ENCODE peak calls at places on chromosomes 16 and 17, in nine cellular contexts. P is psoas muscle, V is stomach, X is ascending aorta, B is mammary epithelial cell, D is body of pancreas, J is lower leg skin, N is heart left ventricle, T is transverse colon. M is an unnamed sample.

GRCh38 chr16:48537909-48538745 is 71.9 kb downstream of the N4BP1 start:
- DNase-seq in P (peak; percentile 67), V (no peak), X (no peak), B (no peak), D (no peak), J (no peak), N (no peak), T (peak; percentile 54), M (peak; percentile 60)

GRCh38 chr16:2194852-2195315 is 1.5 kb downstream of the CASKIN1 start:
- DNase-seq in P (no peak), V (peak; percentile 74), X (no peak), B (peak; percentile 54), D (peak; percentile 71), J (no peak), N (no peak), T (peak; percentile 67), M (peak; percentile 35)

GRCh38 chr17:66753126-66753920 is 81.6 kb upstream of the CACNG5 start:
- DNase-seq in P (no peak), V (no peak), X (no peak), B (no peak), D (no peak), J (peak; percentile 32), N (no peak), T (no peak), M (no peak)

GRCh38 chr16:50548659-50549560 is 714 bp downstream of the NKD1 start:
- DNase-seq in P (no peak), V (peak; percentile 38), X (no peak), B (peak; percentile 18), D (peak; percentile 19), J (no peak), N (no peak), T (no peak), M (no peak)

GRCh38 chr16:11359370-11359769 is 14.1 kb downstream of the RMI2 start:
- DNase-seq in P (peak; percentile 33), V (no peak), X (no peak), B (peak; percentile 77), D (peak; percentile 64), J (no peak), N (no peak), T (no peak), M (peak; percentile 85)

GRCh38 chr17:73066148-73066884 is 26.2 kb downstream of the SLC39A11 start:
- DNase-seq in P (no peak), V (no peak), X (no peak), B (no peak), D (no peak), J (no peak), N (no peak), T (no peak), M (no peak)

GRCh38 chr16:57865746-57866528 is 63.6 kb upstream of the KIFC3 start:
- DNase-seq in P (no peak), V (no peak), X (no peak), B (peak; percentile 76), D (no peak), J (no peak), N (no peak), T (no peak), M (no peak)

GRCh38 chr17:47807421-47807820 is 14.2 kb downstream of the OSBPL7 start:
- DNase-seq in P (no peak), V (peak; percentile 11), X (no peak), B (no peak), D (no peak), J (peak; percentile 67), N (no peak), T (no peak), M (no peak)

GRCh38 chr16:69727916-69728270 is 1.5 kb upstream of the NQO1 start:
- DNase-seq in P (no peak), V (peak; percentile 85), X (no peak), B (no peak), D (no peak), J (no peak), N (no peak), T (no peak), M (no peak)

GRCh38 chr17:81090361-81091133 is 55.6 kb downstream of the BAIAP2 start:
- DNase-seq in P (peak; percentile 61), V (peak; percentile 56), X (no peak), B (no peak), D (no peak), J (peak; percentile 95), N (peak; percentile 85), T (peak; percentile 55), M (peak; percentile 87)

GRCh38 chr16:85412911-85413520 is 200.1 kb upstream of the GSE1 start:
- DNase-seq in P (no peak), V (no peak), X (no peak), B (no peak), D (no peak), J (peak; percentile 76), N (peak; percentile 46), T (no peak), M (no peak)

GRCh38 chr16:16867994-16868393 is 489.1 kb downstream of the NPIPA7 start:
- DNase-seq in P (no peak), V (no peak), X (no peak), B (no peak), D (no peak), J (no peak), N (no peak), T (no peak), M (no peak)

GRCh38 chr16:82011199-82011641 is at the start of gene SDR42E1:
- DNase-seq in P (no peak), V (peak; percentile 80), X (no peak), B (peak; percentile 76), D (peak; percentile 82), J (no peak), N (no peak), T (peak; percentile 85), M (no peak)

GRCh38 chr16:66652661-66653060 is 43.9 kb downstream of the CMTM4 start:
- DNase-seq in P (no peak), V (no peak), X (no peak), B (no peak), D (no peak), J (no peak), N (no peak), T (no peak), M (no peak)

GRCh38 chr17:81712468-81713003 is 452 bp downstream of the SLC25A10 start:
- DNase-seq in P (no peak), V (peak; percentile 37), X (no peak), B (peak; percentile 49), D (peak; percentile 55), J (no peak), N (no peak), T (peak; percentile 46), M (no peak)

GRCh38 chr17:43556292-43556691 is 10.2 kb upstream of the ETV4 start:
- DNase-seq in P (peak; percentile 32), V (peak; percentile 52), X (no peak), B (peak; percentile 77), D (no peak), J (peak; percentile 88), N (no peak), T (peak; percentile 79), M (peak; percentile 90)

GRCh38 chr16:67928561-67929364 is 2.9 kb downstream of the CTRL start:
- DNase-seq in P (peak; percentile 75), V (peak; percentile 76), X (peak; percentile 82), B (peak; percentile 49), D (peak; percentile 85), J (peak; percentile 92), N (peak; percentile 86), T (peak; percentile 75), M (peak; percentile 54)

GRCh38 chr16:89269805-89270665 is 52.5 kb downstream of the ZNF778 start:
- DNase-seq in P (no peak), V (no peak), X (no peak), B (no peak), D (no peak), J (no peak), N (no peak), T (no peak), M (no peak)

DNA sequence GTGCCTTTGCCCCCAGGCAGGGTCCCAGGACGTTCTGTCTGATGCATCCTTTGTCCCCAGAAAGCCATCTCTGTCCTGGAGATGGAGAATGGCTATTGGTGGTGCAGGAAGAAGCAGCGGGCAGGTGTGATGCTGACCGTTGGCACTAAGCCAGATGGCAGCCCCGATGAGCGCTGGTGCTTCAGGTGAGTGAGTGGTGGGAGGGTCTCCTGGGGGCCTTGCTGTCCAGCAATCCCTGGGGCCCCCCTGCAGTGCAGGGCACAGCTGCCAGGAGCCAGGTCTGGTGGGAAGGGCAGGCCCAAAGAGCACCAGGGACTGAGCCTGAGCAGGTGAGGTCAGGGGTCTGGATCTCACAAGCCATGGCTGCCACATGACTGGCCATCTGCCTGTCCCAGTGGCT is 18.1 kb downstream of the TRPV2 start:
- DNase-seq in P (no peak), V (no peak), X (no peak), B (no peak), D (no peak), J (no peak), N (no peak), T (no peak), M (no peak)
- TF ChIP-seq CTCF in P (no peak), V (no peak), X (no peak), B (no peak), D (no peak), J (no peak), N (no peak), T (no peak), M (no peak)

GRCh38 chr17:39737761-39738567 is at the start of gene GRB7:
- DNase-seq in P (no peak), V (peak; percentile 94), X (no peak), B (peak; percentile 71), D (peak; percentile 93), J (no peak), N (no peak), T (peak; percentile 89), M (no peak)
- H3K4me3 ChIP-seq in P (peak within 1 kb of the TSS; percentile 38), V (peak within 1 kb of the TSS; percentile 42), X (peak within 1 kb of the TSS; percentile 9), B (peak within 1 kb of the TSS; percentile 75), D (peak within 1 kb of the TSS; percentile 18), J (peak within 1 kb of the TSS; percentile 35), N (peak within 1 kb of the TSS; percentile 20), T (peak within 1 kb of the TSS; percentile 50), M (peak within 1 kb of the TSS; percentile 35)

DNA sequence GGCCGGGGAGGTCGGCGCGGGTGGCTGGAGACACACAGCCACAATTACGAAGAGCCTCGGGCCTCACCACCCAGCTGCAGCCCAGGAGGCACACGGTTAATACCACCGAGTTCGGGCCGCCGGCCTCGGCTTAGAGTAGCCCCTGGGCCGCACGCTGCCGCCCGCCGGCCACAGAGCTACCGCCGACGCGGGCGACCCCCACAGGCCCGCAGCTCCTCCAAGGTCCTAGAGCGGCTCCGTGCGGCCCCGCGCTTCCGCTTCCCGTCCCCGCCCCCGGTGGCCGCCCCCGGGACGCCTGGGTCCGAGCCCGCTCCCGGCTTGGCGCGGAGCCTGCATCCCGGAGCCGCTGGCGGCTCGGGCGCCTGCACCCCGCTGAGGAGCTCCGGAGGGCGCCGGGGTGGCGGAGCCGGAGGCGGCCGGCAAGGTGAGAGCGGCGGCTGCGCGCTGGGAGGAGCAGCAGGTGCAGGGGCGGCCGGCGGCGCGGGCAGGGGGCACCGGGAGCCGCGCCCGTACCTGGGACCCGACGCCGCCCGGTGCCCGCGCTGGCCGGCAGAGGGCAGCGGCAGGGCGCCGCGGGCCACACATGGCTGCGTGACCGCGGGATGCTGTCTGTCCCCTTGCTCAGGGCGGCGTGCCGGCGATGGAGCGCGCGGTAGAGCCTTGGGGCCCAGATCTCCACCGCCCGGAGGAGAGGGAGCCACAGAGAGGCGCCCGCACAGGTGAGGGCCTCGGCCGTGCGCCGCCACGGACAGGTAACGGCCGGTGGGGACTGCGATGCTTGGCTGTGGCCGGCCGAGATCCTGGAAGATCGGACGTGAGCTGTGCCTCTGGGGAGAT is at the start of gene ZNF48:
- DNase-seq in P (peak; percentile 90), V (peak; percentile 88), X (peak; percentile 89), B (peak; percentile 56), D (peak; percentile 88), J (peak; percentile 93), N (peak; percentile 94), T (peak; percentile 89), M (peak; percentile 88)
- TF ChIP-seq CTCF in P (peak; percentile 55), V (no peak), X (no peak), B (no peak), D (no peak), J (no peak), N (no peak), T (peak; percentile 34), M (no peak)

GRCh38 chr17:5283531-5284315 is 1.6 kb downstream of the RABEP1 start:
- DNase-seq in P (no peak), V (no peak), X (no peak), B (peak; percentile 24), D (no peak), J (no peak), N (no peak), T (no peak), M (no peak)
- H3K4me3 ChIP-seq in P (peak overlapping the region; percentile 91), V (peak overlapping the region; percentile 92), X (peak overlapping the region; percentile 94), B (no peak overlapping the region), D (no peak overlapping the region), J (no peak overlapping the region), N (peak overlapping the region; percentile 81), T (no peak overlapping the region), M (peak overlapping the region; percentile 73)

M was measured in fibroblast of villous mesenchyme.